ENCODE peak calls at places on chromosomes 13 and 19, in four cellular contexts. L is AG09319, N is neural progenitor cell, J is hepatic stellate cell. W is an unnamed sample.
A peak's percentile ranks its signal among the peaks of the same experiment; 100 is the strongest.

GRCh38 chr13:113022391-113023216 is 53.6 kb downstream of the MCF2L start:
- DNase-seq in N (peak; percentile 94), L (no peak), J (no peak), W (no peak)

GRCh38 chr19:21202865-21203494 is 61.1 kb downstream of the ZNF431 start:
- DNase-seq in J (peak; percentile 3), L (peak; percentile 1), N (peak; percentile 65), W (peak; percentile 71)

GRCh38 chr19:28794301-28794700 is 418.6 kb downstream of the UQCRFS1 start:
- DNase-seq in N (no peak), L (no peak), J (no peak), W (no peak)

GRCh38 chr19:18594096-18594823 is 5.7 kb downstream of the REX1BD start:
- DNase-seq in N (peak; percentile 96), J (peak; percentile 94), L (no peak), W (peak; percentile 95)

GRCh38 chr19:33325920-33326319 is 23.6 kb upstream of the CEBPA start:
- DNase-seq in J (no peak), N (no peak), L (no peak), W (no peak)

GRCh38 chr19:12646551-12646950 is 20.0 kb downstream of the MAN2B1 start:
- DNase-seq in L (no peak), J (no peak), N (no peak), W (peak; percentile 18)

GRCh38 chr13:40064154-40064713 is 408.8 kb downstream of the COG6 start:
- DNase-seq in J (no peak), N (no peak), L (no peak), W (no peak)

GRCh38 chr13:80040219-80040976 is 300.5 kb downstream of the SPRY2 start:
- DNase-seq in L (peak; percentile 88), N (no peak), J (peak; percentile 38), W (no peak)

GRCh38 chr13:20489185-20489820 is 36.4 kb downstream of the CRYL1 start:
- DNase-seq in N (no peak), J (no peak), L (no peak), W (no peak)

GRCh38 chr13:96984061-96984508 is 10.2 kb downstream of the OXGR1 start:
- DNase-seq in L (no peak), J (no peak), N (peak; percentile 62), W (peak; percentile 66)

GRCh38 chr13:45809810-45810394 is 41.7 kb downstream of the SIAH3 start:
- DNase-seq in J (no peak), N (no peak), L (no peak), W (no peak)

GRCh38 chr19:18379803-18380747 is 5.9 kb upstream of the GDF15 start:
- DNase-seq in N (no peak), L (peak; percentile 84), J (peak; percentile 50), W (peak; percentile 26)

GRCh38 chr13:75544681-75545333 is 4.8 kb upstream of the UCHL3 start:
- DNase-seq in L (peak; percentile 74), N (no peak), J (peak; percentile 28), W (no peak)

GRCh38 chr19:4584670-4585460 is 25.4 kb upstream of the SEMA6B start:
- DNase-seq in L (no peak), J (no peak), N (peak; percentile 91), W (peak; percentile 93)

GRCh38 chr13:29524176-29524575 is 71.3 kb downstream of the SLC7A1 start:
- DNase-seq in J (no peak), N (no peak), L (no peak), W (no peak)

GRCh38 chr19:47663911-47664771 is 49.1 kb upstream of the EHD2 start:
- DNase-seq in N (no peak), L (peak; percentile 91), J (peak; percentile 94), W (no peak)

GRCh38 chr19:907183-907853 is 5.7 kb downstream of the R3HDM4 start:
- DNase-seq in L (no peak), N (no peak), J (no peak), W (no peak)

GRCh38 chr13:113650275-113650674 is 7.7 kb downstream of the ATP4B start:
- DNase-seq in N (no peak), L (no peak), J (no peak), W (no peak)

GRCh38 chr19:14367016-14367415 is 14.2 kb upstream of the ADGRE5 start:
- DNase-seq in N (no peak), L (no peak), J (no peak), W (no peak)

GRCh38 chr13:32036762-32037161 is 5.2 kb downstream of the FRY start:
- DNase-seq in N (no peak), L (no peak), J (no peak), W (no peak)

GRCh38 chr13:100245099-100245498 is 156.2 kb downstream of the PCCA start:
- DNase-seq in N (no peak), L (no peak), J (no peak), W (no peak)

GRCh38 chr19:38769635-38770211 is 3.6 kb downstream of the LGALS7 start:
- DNase-seq in L (peak; percentile 51), J (peak; percentile 70), N (peak; percentile 70), W (peak; percentile 79)

GRCh38 chr19:5867201-5868136 is 2.9 kb downstream of the FUT5 start:
- DNase-seq in L (no peak), J (no peak), N (no peak), W (peak; percentile 19)

GRCh38 chr13:71798723-71799122 is 68.3 kb downstream of the DACH1 start:
- DNase-seq in J (no peak), L (no peak), N (peak; percentile 37), W (no peak)

GRCh38 chr13:39105110-39105509 is 66.9 kb downstream of the NHLRC3 start:
- DNase-seq in J (no peak), L (no peak), N (no peak), W (peak; percentile 55)

GRCh38 chr13:73945871-73946270 is 188.3 kb downstream of the KLF12 start:
- DNase-seq in J (no peak), N (peak; percentile 71), L (no peak), W (peak; percentile 18)

GRCh38 chr13:52961196-52961845 is 67.3 kb upstream of the OLFM4 start:
- DNase-seq in L (no peak), N (peak; percentile 65), J (no peak), W (no peak)

GRCh38 chr19:49113762-49114629 is at the start of gene LIN7B:
- DNase-seq in L (no peak), J (peak; percentile 87), N (peak; percentile 84), W (peak; percentile 97)

GRCh38 chr13:48518083-48518482 is 14.8 kb downstream of the RCBTB2 start:
- DNase-seq in J (no peak), L (no peak), N (no peak), W (no peak)

GRCh38 chr19:54928299-54928698 is 19.0 kb downstream of the NLRP7 start:
- DNase-seq in J (no peak), L (no peak), N (peak; percentile 35), W (no peak)

GRCh38 chr19:18126097-18126496 is 26.9 kb upstream of the PIK3R2 start:
- DNase-seq in L (no peak), N (no peak), J (no peak), W (no peak)

GRCh38 chr19:41939861-41940442 is 11.7 kb upstream of the ERFL start:
- DNase-seq in J (peak; percentile 67), L (no peak), N (peak; percentile 62), W (peak; percentile 53)